ENCODE peak calls at places on chromosomes 12 and 14, in seven cellular contexts. One of them, this sample, is unnamed.

GRCh38 chr14:32038876-32039275 is 38.2 kb upstream of the ARHGAP5 start:
- DNase-seq in ureter: no peak
- DNase-seq in brain pericyte: no peak
- DNase-seq in frontal cortex: no peak
- DNase-seq in NCI-H748 treated with DMSO at 0.1 percent for 48 hours: peak; percentile 57
- DNase-seq in stimulated activated CD4-positive, alpha-beta T cell treated with anti-CD3 and anti-CD28 coated beads, TNF-alpha, amount 100 ng/mL, for 48 hours: no peak
- DNase-seq in T-cell: no peak
- DNase-seq in this sample: no peak

GRCh38 chr12:107607464-107608392 is 77.9 kb upstream of the PWP1 start:
- DNase-seq in ureter: peak; percentile 79
- DNase-seq in brain pericyte: peak; percentile 21
- DNase-seq in frontal cortex: peak; percentile 32
- DNase-seq in NCI-H748 treated with DMSO at 0.1 percent for 48 hours: peak; percentile 87
- DNase-seq in stimulated activated CD4-positive, alpha-beta T cell treated with anti-CD3 and anti-CD28 coated beads, TNF-alpha, amount 100 ng/mL, for 48 hours: peak; percentile 61
- DNase-seq in T-cell: peak; percentile 79
- DNase-seq in this sample: peak; percentile 26

GRCh38 chr14:77181603-77182437 is at the start of gene TMEM63C:
- DNase-seq in ureter: no peak
- DNase-seq in brain pericyte: no peak
- DNase-seq in frontal cortex: peak; percentile 37
- DNase-seq in NCI-H748 treated with DMSO at 0.1 percent for 48 hours: peak; percentile 86
- DNase-seq in stimulated activated CD4-positive, alpha-beta T cell treated with anti-CD3 and anti-CD28 coated beads, TNF-alpha, amount 100 ng/mL, for 48 hours: peak; percentile 59
- DNase-seq in T-cell: peak; percentile 41
- DNase-seq in this sample: no peak

GRCh38 chr12:25186038-25186787 is 8.7 kb downstream of the DNAI7 start:
- DNase-seq in ureter: no peak
- DNase-seq in brain pericyte: no peak
- DNase-seq in frontal cortex: no peak
- DNase-seq in NCI-H748 treated with DMSO at 0.1 percent for 48 hours: no peak
- DNase-seq in stimulated activated CD4-positive, alpha-beta T cell treated with anti-CD3 and anti-CD28 coated beads, TNF-alpha, amount 100 ng/mL, for 48 hours: no peak
- DNase-seq in T-cell: no peak
- DNase-seq in this sample: no peak

GRCh38 chr14:53237488-53237887 is 84.4 kb upstream of the DDHD1 start:
- DNase-seq in ureter: no peak
- DNase-seq in brain pericyte: no peak
- DNase-seq in frontal cortex: no peak
- DNase-seq in NCI-H748 treated with DMSO at 0.1 percent for 48 hours: no peak
- DNase-seq in stimulated activated CD4-positive, alpha-beta T cell treated with anti-CD3 and anti-CD28 coated beads, TNF-alpha, amount 100 ng/mL, for 48 hours: no peak
- DNase-seq in T-cell: no peak
- DNase-seq in this sample: no peak

GRCh38 chr14:101862711-101863110 is 101.2 kb downstream of the PPP2R5C start:
- DNase-seq in ureter: no peak
- DNase-seq in brain pericyte: no peak
- DNase-seq in frontal cortex: no peak
- DNase-seq in NCI-H748 treated with DMSO at 0.1 percent for 48 hours: no peak
- DNase-seq in stimulated activated CD4-positive, alpha-beta T cell treated with anti-CD3 and anti-CD28 coated beads, TNF-alpha, amount 100 ng/mL, for 48 hours: no peak
- DNase-seq in T-cell: no peak
- DNase-seq in this sample: no peak

GRCh38 chr14:96751505-96751904 is 45.7 kb upstream of the VRK1 start:
- DNase-seq in ureter: no peak
- DNase-seq in brain pericyte: no peak
- DNase-seq in frontal cortex: no peak
- DNase-seq in NCI-H748 treated with DMSO at 0.1 percent for 48 hours: no peak
- DNase-seq in stimulated activated CD4-positive, alpha-beta T cell treated with anti-CD3 and anti-CD28 coated beads, TNF-alpha, amount 100 ng/mL, for 48 hours: no peak
- DNase-seq in T-cell: no peak
- DNase-seq in this sample: no peak

GRCh38 chr14:54002653-54003052 is 46.0 kb upstream of the BMP4 start:
- DNase-seq in ureter: no peak
- DNase-seq in brain pericyte: no peak
- DNase-seq in frontal cortex: no peak
- DNase-seq in NCI-H748 treated with DMSO at 0.1 percent for 48 hours: no peak
- DNase-seq in stimulated activated CD4-positive, alpha-beta T cell treated with anti-CD3 and anti-CD28 coated beads, TNF-alpha, amount 100 ng/mL, for 48 hours: no peak
- DNase-seq in T-cell: no peak
- DNase-seq in this sample: no peak

GRCh38 chr12:116607039-116607438 is 47.9 kb downstream of the MAP1LC3B2 start:
- DNase-seq in ureter: no peak
- DNase-seq in brain pericyte: no peak
- DNase-seq in frontal cortex: no peak
- DNase-seq in NCI-H748 treated with DMSO at 0.1 percent for 48 hours: no peak
- DNase-seq in stimulated activated CD4-positive, alpha-beta T cell treated with anti-CD3 and anti-CD28 coated beads, TNF-alpha, amount 100 ng/mL, for 48 hours: no peak
- DNase-seq in T-cell: no peak
- DNase-seq in this sample: no peak

GRCh38 chr12:132317233-132317938 is 12.0 kb downstream of the GALNT9 start:
- DNase-seq in ureter: no peak
- DNase-seq in brain pericyte: no peak
- DNase-seq in frontal cortex: no peak
- DNase-seq in NCI-H748 treated with DMSO at 0.1 percent for 48 hours: no peak
- DNase-seq in stimulated activated CD4-positive, alpha-beta T cell treated with anti-CD3 and anti-CD28 coated beads, TNF-alpha, amount 100 ng/mL, for 48 hours: no peak
- DNase-seq in T-cell: no peak
- DNase-seq in this sample: no peak

GRCh38 chr12:5088586-5089264 is 45.0 kb downstream of the KCNA5 start:
- DNase-seq in ureter: peak; percentile 68
- DNase-seq in brain pericyte: peak; percentile 45
- DNase-seq in frontal cortex: no peak
- DNase-seq in NCI-H748 treated with DMSO at 0.1 percent for 48 hours: no peak
- DNase-seq in stimulated activated CD4-positive, alpha-beta T cell treated with anti-CD3 and anti-CD28 coated beads, TNF-alpha, amount 100 ng/mL, for 48 hours: no peak
- DNase-seq in T-cell: no peak
- DNase-seq in this sample: no peak

GRCh38 chr12:56630180-56630632 is at the start of gene BAZ2A:
- DNase-seq in ureter: peak; percentile 89
- DNase-seq in brain pericyte: no peak
- DNase-seq in frontal cortex: peak; percentile 91
- DNase-seq in NCI-H748 treated with DMSO at 0.1 percent for 48 hours: peak; percentile 85
- DNase-seq in stimulated activated CD4-positive, alpha-beta T cell treated with anti-CD3 and anti-CD28 coated beads, TNF-alpha, amount 100 ng/mL, for 48 hours: peak; percentile 79
- DNase-seq in T-cell: peak; percentile 81
- DNase-seq in this sample: peak; percentile 69